ENCODE peak calls at places on chromosomes 4 and X, in nine cellular contexts. Q is RKO; J is GM12891; U is tibial nerve; H is EL; E is naive thymus-derived CD8-positive, alpha-beta T cell; D is progenitor cell of endocrine pancreas; L is astrocyte of the spinal cord; Z is AG10803. A is an unnamed sample.

GRCh38 chr4:153594208-153594607 is 89.9 kb upstream of the TLR2 start:
- DNase-seq in Q (no peak), J (no peak), U (no peak), H (peak), E (no peak), D (no peak), L (no peak), Z (peak), A (no peak)

GRCh38 chr4:10384974-10385373 is 72.3 kb downstream of the ZNF518B start:
- DNase-seq in Q (no peak), J (no peak), U (no peak), H (no peak), E (no peak), D (no peak), L (no peak), Z (no peak), A (no peak)

GRCh38 chr4:35925806-35926205 is 318.5 kb downstream of the ARAP2 start:
- DNase-seq in Q (no peak), J (no peak), U (no peak), H (no peak), E (no peak), D (no peak), L (no peak), Z (no peak), A (no peak)

GRCh38 chrX:68634649-68635227 is 12.7 kb upstream of the STARD8 start:
- DNase-seq in Q (no peak), J (no peak), U (no peak), H (peak), E (no peak), D (no peak), L (no peak), Z (peak), A (no peak)

GRCh38 chr4:78250500-78250899 is 193.4 kb downstream of the FRAS1 start:
- DNase-seq in Q (no peak), J (no peak), U (no peak), H (no peak), E (no peak), D (no peak), L (no peak), Z (no peak), A (no peak)

GRCh38 chrX:25337841-25338240 is 322.1 kb upstream of the ARX start:
- DNase-seq in Q (no peak), J (no peak), U (no peak), H (no peak), E (no peak), D (no peak), L (no peak), Z (no peak), A (no peak)

GRCh38 chr4:152696764-152697250 is 17.0 kb upstream of the TMEM154 start:
- DNase-seq in Q (no peak), J (peak), U (no peak), H (no peak), E (no peak), D (no peak), L (peak), Z (no peak), A (no peak)

GRCh38 chrX:148459343-148459742 is 41.1 kb upstream of the AFF2 start:
- DNase-seq in Q (no peak), J (no peak), U (no peak), H (no peak), E (no peak), D (no peak), L (no peak), Z (no peak), A (no peak)

GRCh38 chrX:19673334-19674040 is 158.2 kb upstream of the MAP3K15 start:
- DNase-seq in Q (peak), J (no peak), U (peak), H (peak), E (no peak), D (no peak), L (peak), Z (peak), A (peak)

GRCh38 chrX:65679071-65679540 is 11.7 kb downstream of the MSN start:
- DNase-seq in Q (no peak), J (no peak), U (no peak), H (peak), E (no peak), D (no peak), L (peak), Z (no peak), A (no peak)

GRCh38 chrX:16517206-16517605 is 132.8 kb upstream of the S100G start:
- DNase-seq in Q (no peak), J (no peak), U (no peak), H (no peak), E (no peak), D (no peak), L (no peak), Z (peak), A (no peak)

GRCh38 chrX:96752776-96753175 is 68.1 kb downstream of the DIAPH2 start:
- DNase-seq in Q (no peak), J (no peak), U (no peak), H (no peak), E (no peak), D (no peak), L (no peak), Z (no peak), A (no peak)

GRCh38 chrX:25941087-25941486 is 197.1 kb upstream of the MAGEB18 start:
- DNase-seq in Q (peak), J (no peak), U (no peak), H (no peak), E (no peak), D (no peak), L (peak), Z (peak), A (no peak)

GRCh38 chr4:148214529-148215166 is 227.6 kb downstream of the NR3C2 start:
- DNase-seq in Q (no peak), J (no peak), U (no peak), H (no peak), E (no peak), D (no peak), L (no peak), Z (peak), A (peak)

GRCh38 chr4:955931-956381 is 17.4 kb downstream of the DGKQ start:
- DNase-seq in Q (no peak), J (no peak), U (no peak), H (no peak), E (no peak), D (no peak), L (no peak), Z (no peak), A (no peak)

GRCh38 chr4:37754410-37755185 is 68.4 kb upstream of the RELL1 start:
- DNase-seq in Q (no peak), J (no peak), U (no peak), H (no peak), E (no peak), D (no peak), L (no peak), Z (no peak), A (no peak)

GRCh38 chr4:119550857-119551532 is 77.6 kb downstream of the PDE5A start:
- DNase-seq in Q (peak), J (no peak), U (no peak), H (peak), E (no peak), D (no peak), L (peak), Z (peak), A (peak)

A was measured in MG63.